ENCODE peak calls at places on chromosomes 16 and 17, in six cellular contexts. U is left lung, B is AG10803, I is left ventricle myocardium inferior, P is RWPE1, N is GM13977. G is an unnamed sample.

GRCh38 chr16:56861092-56861610 is 3.9 kb upstream of the SLC12A3 start:
- DNase-seq in U (no peak), B (no peak), I (no peak), P (no peak), N (no peak), G (no peak)

GRCh38 chr17:57579245-57579644 is 165.9 kb downstream of the CCDC182 start:
- DNase-seq in U (no peak), B (no peak), I (no peak), P (no peak), N (no peak), G (no peak)

GRCh38 chr17:56779898-56780777 is 53.6 kb downstream of the C17orf67 start:
- DNase-seq in U (peak), B (peak), I (peak), P (peak), N (peak), G (peak)

GRCh38 chr16:2194166-2194834 is 2.1 kb downstream of the CASKIN1 start:
- DNase-seq in U (no peak), B (peak), I (no peak), P (peak), N (no peak), G (no peak)

GRCh38 chr17:82087961-82088837 is 9.8 kb downstream of the FASN start:
- DNase-seq in U (no peak), B (no peak), I (peak), P (no peak), N (no peak), G (no peak)

GRCh38 chr16:24598777-24599437 is 59.5 kb downstream of the RBBP6 start:
- DNase-seq in U (no peak), B (no peak), I (no peak), P (no peak), N (no peak), G (no peak)

GRCh38 chr17:40547079-40547784 is 18.0 kb downstream of the CCR7 start:
- DNase-seq in U (no peak), B (no peak), I (no peak), P (peak), N (no peak), G (peak)

GRCh38 chr17:28567604-28568003 is 3.7 kb downstream of the PIGS start:
- DNase-seq in U (no peak), B (no peak), I (no peak), P (no peak), N (peak), G (no peak)

GRCh38 chr17:74852237-74853047 is 7.2 kb downstream of the GRIN2C start:
- DNase-seq in U (no peak), B (no peak), I (no peak), P (peak), N (peak), G (no peak)

GRCh38 chr16:51544850-51545467 is 393.9 kb upstream of the SALL1 start:
- DNase-seq in U (no peak), B (no peak), I (no peak), P (no peak), N (no peak), G (no peak)

GRCh38 chr17:41971721-41972523 is 5.3 kb downstream of the CNP start:
- DNase-seq in U (no peak), B (no peak), I (no peak), P (no peak), N (no peak), G (no peak)

GRCh38 chr17:51640108-51640622 is 379.8 kb downstream of the UTP18 start:
- DNase-seq in U (no peak), B (no peak), I (no peak), P (peak), N (peak), G (no peak)

DNA sequence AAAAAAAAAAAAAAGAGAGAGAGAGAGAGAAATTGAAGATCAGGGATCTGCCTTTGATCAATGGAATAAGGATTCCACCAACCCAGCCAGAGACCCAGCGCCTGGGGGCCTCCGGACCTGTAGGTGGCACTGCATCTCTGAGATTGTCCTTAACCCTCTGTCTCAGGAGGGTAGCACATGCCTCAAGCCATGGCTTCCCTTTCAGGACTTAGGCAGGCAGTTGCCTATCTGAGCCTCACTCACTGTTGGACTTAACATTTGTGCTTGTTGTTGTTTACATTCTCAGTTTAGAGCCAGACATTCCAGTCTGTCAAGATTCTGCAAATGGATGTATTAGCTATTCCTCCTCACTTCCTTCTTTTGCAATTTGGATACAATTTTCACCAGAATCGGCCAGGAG is 5.1 kb upstream of the SCNN1B start:
- DNase-seq in U (no peak), B (no peak), I (no peak), P (no peak), N (peak), G (no peak)
- TF ChIP-seq CTCF in U (no peak), B (no peak), I (no peak), P (peak), N (peak), G (no peak)

GRCh38 chr16:3865241-3865640 is 15.3 kb downstream of the CREBBP start:
- DNase-seq in U (no peak), B (no peak), I (no peak), P (no peak), N (no peak), G (no peak)

GRCh38 chr16:3861808-3862451 is 18.6 kb downstream of the CREBBP start:
- DNase-seq in U (no peak), B (no peak), I (no peak), P (peak), N (no peak), G (no peak)

GRCh38 chr16:3864562-3864961 is 16.0 kb downstream of the CREBBP start:
- DNase-seq in U (no peak), B (no peak), I (no peak), P (no peak), N (no peak), G (no peak)

GRCh38 chr16:3866703-3867431 is 13.6 kb downstream of the CREBBP start:
- DNase-seq in U (no peak), B (peak), I (no peak), P (no peak), N (no peak), G (no peak)

GRCh38 chr16:3863587-3863986 is 16.9 kb downstream of the CREBBP start:
- DNase-seq in U (no peak), B (no peak), I (no peak), P (no peak), N (no peak), G (no peak)
- TF ChIP-seq CTCF in U (no peak), B (no peak), I (peak), P (no peak), N (no peak), G (no peak)

DNA sequence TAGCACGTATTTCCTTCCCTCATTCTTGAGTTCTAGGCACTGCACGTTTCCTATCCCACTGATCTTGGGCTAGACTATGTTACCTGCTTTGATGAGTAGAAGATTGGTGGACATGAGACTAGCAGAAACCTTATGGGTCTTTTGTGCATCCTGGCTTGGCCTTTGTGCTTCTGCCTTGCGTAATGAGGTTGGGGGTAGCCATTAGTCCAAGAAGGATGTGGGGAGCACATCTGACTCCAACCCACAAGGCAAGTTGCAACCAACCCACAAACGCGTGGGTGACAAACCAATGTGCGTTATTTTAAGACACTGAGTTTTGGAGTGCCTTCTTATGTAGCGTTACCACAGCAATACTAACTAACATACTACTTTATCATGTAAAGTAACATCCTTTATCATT is 180.4 kb upstream of the IRX5 start:
- DNase-seq in U (no peak), B (no peak), I (no peak), P (no peak), N (no peak), G (no peak)
- TF ChIP-seq CTCF in U (no peak), B (no peak), I (no peak), P (no peak), N (no peak), G (no peak)

DNA sequence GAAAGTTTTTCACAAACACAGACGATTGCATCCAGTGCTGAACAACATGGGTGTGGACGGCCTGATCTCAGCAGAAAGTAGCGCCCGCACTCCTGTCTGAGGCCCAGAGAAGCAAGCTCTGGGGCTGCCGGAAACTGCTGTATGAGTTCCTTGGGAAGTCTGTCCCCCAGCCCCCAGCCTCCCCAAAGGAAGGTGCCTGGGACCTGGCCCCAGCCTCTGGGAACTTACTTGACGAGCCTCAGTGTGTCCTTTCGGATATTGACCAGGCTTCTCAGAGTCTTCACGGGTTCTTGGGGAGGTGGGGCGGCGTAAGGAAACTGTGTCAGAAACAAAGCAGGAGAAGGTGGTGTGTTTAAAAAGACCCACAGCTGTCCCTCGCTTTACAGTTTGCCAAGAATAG is 32.4 kb upstream of the FOXJ1 start:
- DNase-seq in U (no peak), B (no peak), I (no peak), P (no peak), N (no peak), G (no peak)
- TF ChIP-seq CTCF in U (no peak), B (no peak), I (no peak), P (no peak), N (no peak), G (no peak)